ENCODE peak calls at places on chromosomes 3 and 15, in seven cellular contexts. K is EL, D is substantia nigra, P is left ventricle myocardium superior, V is mucosa of descending colon, M is IMR-90, H is NCI-H2081. Y is an unnamed sample.
A peak's percentile ranks its signal among the peaks of the same experiment; 100 is the strongest.

GRCh38 chr3:99709686-99710085 is 71.3 kb downstream of the COL8A1 start:
- DNase-seq in K (no peak), D (no peak), P (no peak), V (no peak), M (no peak), H (no peak), Y (no peak)

GRCh38 chr15:96428742-96429141 is 98.2 kb downstream of the NR2F2 start:
- DNase-seq in K (peak; percentile 99), D (no peak), P (no peak), V (no peak), M (peak; percentile 96), H (no peak), Y (no peak)

GRCh38 chr3:11045536-11045935 is 53.0 kb downstream of the SLC6A1 start:
- DNase-seq in K (no peak), D (no peak), P (no peak), V (no peak), M (no peak), H (no peak), Y (no peak)

GRCh38 chr3:119428538-119428937 is 34.9 kb downstream of the TMEM39A start:
- DNase-seq in K (no peak), D (no peak), P (no peak), V (no peak), M (no peak), H (no peak), Y (no peak)

GRCh38 chr3:4736284-4736861 is 242.9 kb upstream of the BHLHE40 start:
- DNase-seq in K (peak; percentile 21), D (no peak), P (no peak), V (no peak), M (peak; percentile 50), H (no peak), Y (no peak)

GRCh38 chr3:140355481-140355880 is 322.4 kb upstream of the TRIM42 start:
- DNase-seq in K (no peak), D (no peak), P (no peak), V (no peak), M (no peak), H (no peak), Y (no peak)

GRCh38 chr3:24145981-24146822 is 201.1 kb downstream of the NR1D2 start:
- DNase-seq in K (peak; percentile 96), D (no peak), P (no peak), V (no peak), M (peak; percentile 90), H (no peak), Y (no peak)

GRCh38 chr3:13278783-13279531 is 141.2 kb downstream of the NUP210 start:
- DNase-seq in K (no peak), D (no peak), P (no peak), V (no peak), M (peak; percentile 44), H (no peak), Y (no peak)

GRCh38 chr3:120275553-120276092 is 9.4 kb downstream of the GPR156 start:
- DNase-seq in K (no peak), D (no peak), P (no peak), V (no peak), M (no peak), H (no peak), Y (no peak)

GRCh38 chr15:64152507-64153387 is 1.2 kb downstream of the SNX22 start:
- DNase-seq in K (no peak), D (no peak), P (peak; percentile 57), V (no peak), M (no peak), H (no peak), Y (no peak)

GRCh38 chr3:69628956-69629355 is 110.3 kb upstream of the MITF start:
- DNase-seq in K (no peak), D (no peak), P (no peak), V (no peak), M (no peak), H (no peak), Y (no peak)

GRCh38 chr3:165346503-165346902 is 150.3 kb upstream of the SLITRK3 start:
- DNase-seq in K (no peak), D (no peak), P (no peak), V (no peak), M (no peak), H (no peak), Y (no peak)

GRCh38 chr15:92316586-92317295 is 76.9 kb upstream of the ST8SIA2 start:
- DNase-seq in K (no peak), D (no peak), P (no peak), V (no peak), M (no peak), H (no peak), Y (no peak)

GRCh38 chr3:179416681-179417080 is 34.6 kb downstream of the GNB4 start:
- DNase-seq in K (peak; percentile 19), D (no peak), P (no peak), V (no peak), M (peak; percentile 19), H (no peak), Y (no peak)

GRCh38 chr3:40920041-40920440 is 279.3 kb upstream of the CTNNB1 start:
- DNase-seq in K (peak; percentile 23), D (no peak), P (no peak), V (no peak), M (no peak), H (no peak), Y (no peak)

GRCh38 chr3:185059766-185060165 is 93.1 kb downstream of the C3orf70 start:
- DNase-seq in K (no peak), D (no peak), P (no peak), V (no peak), M (no peak), H (no peak), Y (no peak)

GRCh38 chr3:194632983-194633348 is 253 bp downstream of the TMEM44 start:
- DNase-seq in K (no peak), D (no peak), P (no peak), V (peak; percentile 65), M (no peak), H (no peak), Y (no peak)

GRCh38 chr3:43584043-43584826 is 37.6 kb downstream of the ANO10 start:
- DNase-seq in K (peak; percentile 8), D (no peak), P (no peak), V (no peak), M (peak; percentile 65), H (no peak), Y (no peak)